ENCODE peak calls at places on chromosomes 7 and 10, in four cellular contexts. M, X, N and G are unnamed samples.

GRCh38 chr7:34747842-34748241 is 89.8 kb downstream of the NPSR1 start:
- DNase-seq in M (no peak), N (peak), X (no peak), G (no peak)

GRCh38 chr10:123136221-123136805 is 543 bp downstream of the HMX3 start:
- DNase-seq in X (no peak), N (no peak), M (no peak), G (no peak)

GRCh38 chr10:78045237-78045636 is 11.6 kb downstream of the RPS24 start:
- DNase-seq in N (no peak), X (no peak), M (no peak), G (no peak)

GRCh38 chr10:113646337-113647201 is 17.3 kb downstream of the NRAP start:
- DNase-seq in M (no peak), X (no peak), N (no peak), G (no peak)

GRCh38 chr10:44004913-44005787 is 356.5 kb upstream of the ZNF32 start:
- DNase-seq in M (no peak), X (no peak), N (no peak), G (no peak)

GRCh38 chr10:70738425-70739121 is 46.6 kb downstream of the TBATA start:
- DNase-seq in X (no peak), N (no peak), M (no peak), G (no peak)

GRCh38 chr7:86598721-86599120 is 45.0 kb upstream of the GRM3 start:
- DNase-seq in N (no peak), M (no peak), X (no peak), G (no peak)

GRCh38 chr7:2173184-2173827 is 59.4 kb downstream of the MAD1L1 start:
- DNase-seq in M (no peak), N (no peak), X (no peak), G (no peak)

GRCh38 chr10:22712959-22713852 is 1.2 kb downstream of the PIP4K2A start:
- DNase-seq in N (no peak), M (peak), X (peak), G (no peak)

GRCh38 chr10:125130886-125131285 is 29.5 kb downstream of the CTBP2 start:
- DNase-seq in N (no peak), M (no peak), X (no peak), G (no peak)

GRCh38 chr7:18610331-18610948 is 114.9 kb downstream of the HDAC9 start:
- DNase-seq in X (peak), M (peak), N (no peak), G (no peak)

GRCh38 chr10:17981766-17982380 is 30.2 kb downstream of the SLC39A12 start:
- DNase-seq in N (no peak), X (no peak), M (peak), G (peak)

GRCh38 chr7:19665399-19666008 is 43.3 kb downstream of the POLR1F start:
- DNase-seq in X (peak), M (peak), N (no peak), G (no peak)

GRCh38 chr7:901388-902154 is 25.2 kb downstream of the GET4 start:
- DNase-seq in X (peak), M (peak), N (peak), G (no peak)

GRCh38 chr7:55144333-55144954 is 125.6 kb downstream of the EGFR start:
- DNase-seq in M (no peak), N (no peak), X (no peak), G (no peak)

GRCh38 chr7:27636326-27637006 is 26.2 kb downstream of the HIBADH start:
- DNase-seq in M (peak), X (no peak), N (no peak), G (no peak)

GRCh38 chr7:32163141-32163806 is 93.1 kb upstream of the PDE1C start:
- DNase-seq in N (no peak), X (no peak), M (peak), G (peak)

GRCh38 chr7:102434039-102434481 is 685 bp downstream of the ORAI2 start:
- DNase-seq in M (no peak), N (no peak), X (no peak), G (no peak)

GRCh38 chr7:2140216-2140870 is 92.4 kb downstream of the MAD1L1 start:
- DNase-seq in M (no peak), X (no peak), N (no peak), G (no peak)

GRCh38 chr7:97006146-97006950 is 995 bp downstream of the DLX6 start:
- DNase-seq in X (peak), M (no peak), N (peak), G (no peak)

GRCh38 chr10:124725171-124725631 is 19.0 kb downstream of the FAM53B start:
- DNase-seq in X (no peak), N (no peak), M (no peak), G (no peak)

GRCh38 chr10:50552771-50553535 is 70.8 kb downstream of the SGMS1 start:
- DNase-seq in M (peak), X (no peak), N (no peak), G (no peak)

GRCh38 chr7:122726881-122727280 is 24.2 kb upstream of the RNF148 start:
- DNase-seq in X (peak), N (no peak), M (no peak), G (no peak)

GRCh38 chr10:98351831-98352402 is 63.1 kb downstream of the PYROXD2 start:
- DNase-seq in X (peak), M (no peak), N (no peak), G (no peak)

GRCh38 chr7:48426331-48426965 is 255.2 kb downstream of the ABCA13 start:
- DNase-seq in X (no peak), N (no peak), M (no peak), G (no peak)

GRCh38 chr10:86170255-86171153 is 196.1 kb downstream of the GRID1 start:
- DNase-seq in N (no peak), M (no peak), X (no peak), G (no peak)